ENCODE peak calls at places on chromosomes 1 and 21, in five cellular contexts. C is A549; Y is tibial nerve; E is hepatocyte; I is CD4-positive, alpha-beta T cell. B is an unnamed sample.
A peak's percentile ranks its signal among the peaks of the same experiment; 100 is the strongest.

GRCh38 chr1:231465051-231465450 is 43.0 kb upstream of the EGLN1 start:
- DNase-seq in C (no peak), Y (no peak), E (no peak), I (no peak), B (no peak)

GRCh38 chr1:36253463-36253862 is 29.2 kb downstream of the THRAP3 start:
- DNase-seq in C (no peak), Y (no peak), E (peak; percentile 26), I (no peak), B (no peak)

GRCh38 chr1:184695023-184695422 is 59.6 kb downstream of the EDEM3 start:
- DNase-seq in C (no peak), Y (no peak), E (no peak), I (no peak), B (no peak)

GRCh38 chr1:198610362-198610761 is 28.5 kb upstream of the PTPRC start:
- DNase-seq in C (no peak), Y (no peak), E (no peak), I (no peak), B (no peak)

GRCh38 chr21:37245151-37245550 is 22.0 kb downstream of the VPS26C start:
- DNase-seq in C (no peak), Y (no peak), E (no peak), I (no peak), B (no peak)

GRCh38 chr1:117240547-117240946 is 29.8 kb upstream of the VTCN1 start:
- DNase-seq in C (no peak), Y (no peak), E (no peak), I (no peak), B (no peak)

GRCh38 chr1:15345711-15346355 is 63.9 kb upstream of the EFHD2 start:
- DNase-seq in C (no peak), Y (no peak), E (no peak), I (peak; percentile 55), B (no peak)

GRCh38 chr21:41767606-41768370 is 936 bp upstream of the RIPK4 start:
- DNase-seq in C (no peak), Y (no peak), E (peak; percentile 49), I (no peak), B (no peak)

GRCh38 chr1:231161711-231162299 is at the start of gene TRIM67:
- DNase-seq in C (peak; percentile 26), Y (no peak), E (peak; percentile 60), I (no peak), B (no peak)

GRCh38 chr1:116820362-116820761 is 66.1 kb downstream of the CD2 start:
- DNase-seq in C (no peak), Y (no peak), E (no peak), I (no peak), B (no peak)

GRCh38 chr21:27759091-27759659 is 792.3 kb upstream of the ADAMTS5 start:
- DNase-seq in C (no peak), Y (no peak), E (peak; percentile 31), I (no peak), B (no peak)

GRCh38 chr1:177495878-177496277 is 325.1 kb downstream of the BRINP2 start:
- DNase-seq in C (no peak), Y (no peak), E (no peak), I (no peak), B (no peak)
- TF ChIP-seq CTCF in C (no peak), Y (no peak), E (no peak), I (no peak), B (no peak)

GRCh38 chr21:31347435-31348032 is 3.5 kb upstream of the TIAM1 start:
- DNase-seq in C (peak; percentile 19), Y (no peak), E (peak; percentile 40), I (no peak), B (no peak)
- TF ChIP-seq CTCF in C (peak; percentile 32), Y (peak; percentile 20), E (peak; percentile 59), I (no peak), B (no peak)

DNA sequence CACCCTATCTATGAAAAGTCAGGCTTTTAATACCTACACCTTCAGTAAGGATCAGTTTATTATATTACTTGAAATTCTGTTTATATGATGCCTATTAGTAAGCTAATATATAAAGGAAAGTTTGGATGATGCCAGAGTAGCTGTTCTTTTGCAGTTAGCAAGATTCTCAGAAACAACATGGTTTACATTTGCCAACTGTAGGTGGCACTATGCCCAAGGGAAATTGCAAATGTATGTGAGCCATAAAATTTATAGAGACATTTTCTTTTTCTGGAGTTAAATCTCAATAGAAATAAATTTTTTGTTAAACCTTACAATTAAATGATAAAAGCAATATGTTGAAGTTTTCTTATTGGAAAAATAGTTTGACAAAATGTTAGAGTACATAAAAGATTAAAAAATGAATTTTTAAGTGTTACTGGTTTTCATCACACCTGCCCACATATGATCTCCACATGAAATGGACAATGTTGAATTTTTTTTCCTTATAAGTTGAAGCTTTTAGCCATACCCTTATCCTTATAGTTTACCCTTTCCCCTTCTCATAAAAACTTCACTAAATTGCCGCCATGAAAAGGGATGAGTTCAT is 32.1 kb upstream of the EPHX4 start:
- DNase-seq in C (peak; percentile 22), Y (no peak), E (peak; percentile 58), I (no peak), B (no peak)
- TF ChIP-seq CTCF in C (peak; percentile 77), Y (no peak), E (peak; percentile 74), I (peak; percentile 77), B (no peak)

GRCh38 chr1:234592240-234592639 is 17.7 kb downstream of the IRF2BP2 start:
- DNase-seq in C (no peak), Y (no peak), E (no peak), I (no peak), B (no peak)
- TF ChIP-seq CTCF in C (no peak), Y (no peak), E (no peak), I (no peak), B (no peak)

DNA sequence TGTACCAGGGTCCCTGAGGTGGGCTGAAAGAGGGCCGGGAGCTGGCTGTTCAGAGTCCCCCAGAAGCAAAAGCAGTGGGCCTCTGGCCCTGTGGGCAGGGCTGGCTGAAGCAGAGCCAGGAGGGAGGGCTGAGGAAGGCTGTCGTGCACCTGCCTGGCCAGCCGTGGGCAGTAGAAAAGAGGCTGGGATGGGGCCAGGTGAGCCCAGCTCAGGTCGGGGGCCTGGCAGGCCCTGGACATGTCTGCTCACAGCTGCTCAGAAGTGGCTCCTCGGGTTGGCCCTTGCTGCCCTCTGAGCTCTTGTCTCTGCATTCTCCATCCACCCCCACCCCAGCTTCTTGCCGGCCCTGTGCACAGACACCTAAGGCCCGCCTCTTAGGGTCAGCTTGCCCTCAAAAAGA is 60.0 kb downstream of the TCP10L start:
- DNase-seq in C (no peak), Y (no peak), E (no peak), I (no peak), B (no peak)
- TF ChIP-seq CTCF in C (no peak), Y (no peak), E (no peak), I (no peak), B (no peak)

GRCh38 chr1:160260436-160261382 is 1.6 kb downstream of the DCAF8 start:
- DNase-seq in C (no peak), Y (no peak), E (peak; percentile 73), I (no peak), B (no peak)

GRCh38 chr1:160258177-160258798 is 4.1 kb downstream of the DCAF8 start:
- DNase-seq in C (no peak), Y (no peak), E (no peak), I (no peak), B (no peak)

GRCh38 chr1:160264795-160265307 is 2.5 kb upstream of the DCAF8 start:
- DNase-seq in C (no peak), Y (no peak), E (no peak), I (no peak), B (no peak)

GRCh38 chr1:160261526-160261877 is 847 bp downstream of the DCAF8 start:
- DNase-seq in C (peak; percentile 89), Y (peak; percentile 44), E (peak; percentile 86), I (peak; percentile 63), B (no peak)

DNA sequence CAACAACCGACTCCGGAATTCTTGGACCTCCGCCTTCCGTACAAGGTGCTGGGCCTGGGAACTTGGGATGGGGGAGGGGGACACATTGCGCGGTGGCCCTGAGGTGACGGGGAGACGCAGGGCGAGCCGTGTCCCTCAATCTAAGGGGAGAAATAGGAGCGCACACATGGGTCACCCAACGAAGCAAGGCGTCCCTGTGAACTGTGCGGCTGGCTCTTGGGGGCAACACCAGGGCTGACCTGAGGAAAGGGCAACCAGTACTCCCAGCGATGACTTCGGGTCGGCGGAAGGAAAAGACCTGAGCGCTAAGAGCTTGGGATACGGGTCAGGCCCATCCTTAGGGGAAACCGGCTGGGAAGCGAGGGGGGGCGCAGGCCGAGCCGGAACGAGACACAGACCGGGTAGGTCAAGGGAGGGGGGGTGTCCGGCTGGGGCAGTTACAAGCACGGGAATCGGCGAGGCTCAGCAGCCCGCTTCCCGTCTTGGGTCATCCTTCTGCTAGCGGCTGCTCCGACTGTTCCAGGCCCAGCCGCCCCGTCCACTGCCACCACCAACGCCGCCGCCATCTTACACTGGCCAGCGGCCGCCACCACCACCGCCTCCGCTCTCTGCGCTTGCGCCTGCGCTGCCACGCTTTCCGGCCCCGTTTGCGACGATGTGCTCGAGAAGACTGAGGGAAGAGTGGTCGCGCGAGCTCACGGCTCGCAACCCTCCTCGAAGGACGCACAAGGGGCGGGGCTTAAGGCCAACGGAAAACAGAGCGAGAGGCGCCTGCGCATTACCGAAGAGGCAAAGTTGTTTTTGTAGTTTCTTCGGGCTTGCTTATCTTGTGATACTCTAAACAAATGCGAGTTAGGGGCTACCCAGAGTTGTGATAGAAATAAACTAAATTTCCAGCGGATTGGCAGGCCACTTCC is at the start of gene DCAF8:
- DNase-seq in C (peak; percentile 89), Y (peak; percentile 98), E (peak; percentile 99), I (peak; percentile 96), B (peak; percentile 95)
- TF ChIP-seq CTCF in C (no peak), Y (no peak), E (no peak), I (no peak), B (no peak)

DNA sequence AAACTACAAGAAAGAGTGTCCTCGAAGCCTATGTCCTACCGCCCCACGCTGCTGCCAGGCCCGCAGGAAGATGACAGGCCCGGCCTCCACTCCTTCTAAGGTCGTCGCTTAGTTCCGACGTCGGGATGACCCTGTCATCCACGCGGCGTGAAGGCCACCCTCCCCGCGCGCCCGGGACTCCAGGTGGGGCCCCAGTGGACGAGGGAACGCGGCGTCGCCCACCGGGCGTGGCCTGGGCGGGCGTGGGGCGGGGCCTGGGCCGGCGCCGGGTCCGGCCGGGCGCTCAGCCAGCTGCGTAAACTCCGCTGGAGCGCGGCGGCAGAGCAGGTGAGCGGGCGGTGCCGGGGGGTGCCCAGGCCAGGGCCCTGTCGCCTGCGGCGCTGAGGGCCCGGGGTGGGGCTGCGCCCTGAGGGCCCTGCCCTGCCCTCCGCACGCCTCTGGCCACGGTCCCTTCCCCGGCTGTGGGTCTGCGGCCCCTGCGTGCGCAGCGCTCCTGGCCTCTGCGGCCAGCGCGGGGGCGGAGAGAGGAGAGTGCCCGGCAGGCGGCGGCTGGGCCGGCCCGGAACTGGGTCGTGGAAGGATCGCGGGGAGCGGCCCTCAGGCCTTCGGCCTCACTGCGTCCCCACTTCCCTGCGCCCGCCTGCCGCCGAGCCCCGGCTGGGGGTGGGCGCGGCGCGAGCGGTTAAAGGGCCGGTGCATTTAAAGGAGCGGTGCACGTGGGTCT is at the start of gene PSEN2:
- DNase-seq in C (peak; percentile 62), Y (no peak), E (peak; percentile 85), I (peak; percentile 58), B (peak; percentile 80)
- TF ChIP-seq CTCF in C (no peak), Y (peak; percentile 17), E (no peak), I (no peak), B (no peak)